ENCODE peak calls at places on chromosomes 13 and 19, in six cellular contexts. Z is astrocyte, J is tibial artery, X is testis, K is body of pancreas, U is PC-3. D is an unnamed sample.

GRCh38 chr19:52297601-52298358 is 811 bp downstream of the ZNF480 start:
- DNase-seq in K (no peak), X (no peak), Z (no peak), U (no peak), J (no peak), D (peak)

GRCh38 chr19:13132471-13133166 is 14.6 kb downstream of the NACC1 start:
- DNase-seq in Z (peak), X (no peak), J (no peak), K (no peak), U (peak), D (no peak)

GRCh38 chr19:5037936-5038335 is 69.0 kb downstream of the KDM4B start:
- DNase-seq in U (no peak), X (no peak), Z (no peak), J (no peak), K (no peak), D (no peak)

GRCh38 chr13:47332149-47332548 is 435.3 kb upstream of the HTR2A start:
- DNase-seq in Z (peak), U (peak), X (no peak), J (no peak), K (no peak), D (no peak)

GRCh38 chr19:13850910-13851753 is 25.8 kb upstream of the NANOS3 start:
- DNase-seq in U (peak), K (peak), X (no peak), J (peak), Z (peak), D (peak)

GRCh38 chr19:11465605-11466004 is 15.2 kb downstream of the ELAVL3 start:
- DNase-seq in J (no peak), Z (no peak), X (no peak), K (no peak), U (no peak), D (no peak)

GRCh38 chr13:110965038-110965754 is 50.3 kb upstream of the ANKRD10 start:
- DNase-seq in X (no peak), U (peak), K (no peak), Z (peak), J (no peak), D (no peak)

GRCh38 chr19:18967358-18968146 is 26.5 kb upstream of the HOMER3 start:
- DNase-seq in X (peak), U (peak), J (peak), Z (peak), K (peak), D (peak)

GRCh38 chr13:32911506-32911905 is 104.7 kb upstream of the KL start:
- DNase-seq in X (peak), U (peak), J (no peak), Z (no peak), K (no peak), D (peak)

GRCh38 chr13:30908416-30908980 is 2.4 kb downstream of the MEDAG start:
- DNase-seq in X (peak), Z (peak), U (no peak), J (peak), K (no peak), D (peak)

GRCh38 chr13:98214707-98215106 is 37.6 kb upstream of the RNF113B start:
- DNase-seq in K (peak), Z (no peak), U (peak), X (no peak), J (no peak), D (no peak)
- H3K27ac ChIP-seq in K (peak), Z (peak), U (peak), X (no peak), J (no peak), D (peak)

DNA sequence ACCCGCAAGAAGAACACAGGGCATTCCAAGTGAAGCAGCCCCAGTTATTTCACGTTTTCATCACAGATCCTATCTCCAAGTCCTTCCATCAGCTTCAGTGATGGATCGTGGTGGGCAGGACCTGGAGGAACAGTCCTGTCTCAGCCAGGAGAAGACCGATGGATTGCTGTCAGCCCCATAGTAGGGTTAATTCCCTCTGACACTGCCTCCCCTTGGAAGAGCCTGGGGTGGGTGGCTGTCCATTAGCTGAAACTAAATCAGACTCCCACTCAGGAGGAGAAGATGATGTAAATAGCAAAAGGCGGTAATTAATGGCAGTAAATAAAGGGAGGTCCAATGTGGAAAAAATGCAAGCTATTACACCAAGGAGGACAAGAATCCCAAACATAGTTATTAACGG is 131.0 kb downstream of the TNFRSF19 start:
- DNase-seq in X (no peak), U (no peak), K (no peak), J (no peak), Z (no peak), D (no peak)
- H3K27ac ChIP-seq in X (peak), U (no peak), K (no peak), J (no peak), Z (peak), D (no peak)

GRCh38 chr13:108947551-108948030 is 318.2 kb downstream of the MYO16 start:
- DNase-seq in U (no peak), X (peak), Z (peak), K (peak), J (peak), D (no peak)
- H3K27ac ChIP-seq in U (no peak), X (peak), Z (no peak), K (no peak), J (no peak), D (no peak)

DNA sequence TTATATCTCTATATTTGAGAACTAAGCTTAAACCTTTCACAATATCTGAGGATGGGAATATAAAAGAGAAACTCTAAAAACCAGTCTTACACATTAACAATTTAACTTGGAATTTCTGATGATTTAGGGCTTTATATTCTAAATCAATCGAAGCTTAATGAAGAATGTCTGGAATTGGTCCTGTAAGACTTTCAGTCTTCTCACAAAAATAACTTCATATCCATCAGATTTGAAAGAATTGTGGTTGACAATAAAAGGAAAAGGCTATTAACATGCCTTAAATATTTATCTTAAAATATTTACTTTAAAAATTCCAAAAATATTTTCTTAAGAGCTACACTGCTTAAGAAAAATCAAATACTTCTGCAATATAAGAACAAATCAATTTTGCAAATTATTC is 27.3 kb downstream of the MYCBP2 start:
- DNase-seq in K (no peak), J (no peak), Z (no peak), X (no peak), U (no peak), D (no peak)
- H3K27ac ChIP-seq in K (no peak), J (no peak), Z (no peak), X (peak), U (no peak), D (no peak)

DNA sequence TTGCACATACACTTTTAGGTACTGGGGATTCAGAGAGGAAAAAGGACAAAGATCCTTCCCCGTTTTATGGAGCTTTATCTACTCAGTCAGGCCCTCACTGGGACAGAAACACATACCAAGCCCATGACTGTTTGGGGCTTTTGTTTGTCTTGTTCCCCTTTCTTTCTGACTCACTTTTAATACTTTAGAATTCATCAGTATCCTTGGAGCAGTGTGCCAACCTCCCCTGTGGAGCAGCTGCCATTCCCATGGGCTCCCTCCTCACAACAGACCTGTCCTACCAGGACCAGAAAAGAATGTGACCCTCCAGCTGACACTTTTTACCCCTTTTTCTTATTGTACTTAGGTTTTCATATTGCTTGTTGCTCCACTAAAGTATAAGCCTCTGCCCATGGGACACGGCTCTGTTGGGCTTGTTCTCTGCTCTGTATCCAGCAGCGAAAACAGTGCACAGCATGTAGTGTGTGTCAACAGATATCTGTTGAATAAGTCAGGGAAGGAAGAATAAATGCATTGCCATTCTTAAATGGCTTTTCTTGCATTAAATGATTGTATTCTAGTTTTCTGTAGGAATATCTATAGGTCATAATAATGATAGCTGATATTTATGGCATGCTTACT is 431.1 kb downstream of the EFNB2 start:
- DNase-seq in J (no peak), K (no peak), U (peak), X (no peak), Z (peak), D (no peak)
- H3K27ac ChIP-seq in J (no peak), K (no peak), U (peak), X (no peak), Z (peak), D (no peak)

DNA sequence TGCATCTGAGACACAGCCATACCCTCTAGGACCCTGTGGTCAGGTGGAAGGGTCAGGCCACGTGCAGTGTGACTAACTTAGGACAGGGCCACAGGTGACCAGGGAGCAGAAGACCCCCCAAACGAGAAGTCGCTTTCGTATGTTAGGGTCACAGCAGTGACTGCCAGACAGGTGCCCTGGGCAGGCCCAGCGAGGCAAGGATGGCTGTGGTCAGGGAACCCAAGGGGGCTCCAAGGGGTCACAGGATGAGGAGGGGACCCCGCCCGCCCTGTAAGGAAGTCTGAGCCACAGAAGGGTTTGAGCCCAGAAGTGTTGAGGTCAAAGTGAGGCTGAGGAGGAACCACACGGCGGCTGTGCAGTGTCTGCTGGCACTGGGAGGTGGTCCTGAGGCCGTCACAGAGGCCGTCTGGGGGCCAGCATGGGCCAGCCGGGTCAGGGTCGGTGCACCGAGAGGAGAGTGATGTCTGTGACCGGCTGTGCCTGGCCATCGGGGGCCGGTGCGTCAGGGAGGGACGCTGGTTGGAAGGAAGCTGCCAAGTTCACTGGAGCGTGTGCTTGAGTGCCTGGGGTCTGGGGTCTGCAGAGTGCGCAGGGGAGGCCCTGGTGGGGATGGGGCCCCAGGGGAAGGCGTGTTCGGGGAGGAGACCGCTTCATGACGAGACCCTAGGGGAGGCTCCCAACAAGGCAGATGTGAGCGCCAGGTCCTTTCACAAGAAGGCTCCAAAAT is 24.8 kb upstream of the TMEM255B start:
- DNase-seq in U (no peak), Z (no peak), J (no peak), K (peak), X (no peak), D (no peak)
- H3K27ac ChIP-seq in U (no peak), Z (no peak), J (no peak), K (no peak), X (no peak), D (no peak)

DNA sequence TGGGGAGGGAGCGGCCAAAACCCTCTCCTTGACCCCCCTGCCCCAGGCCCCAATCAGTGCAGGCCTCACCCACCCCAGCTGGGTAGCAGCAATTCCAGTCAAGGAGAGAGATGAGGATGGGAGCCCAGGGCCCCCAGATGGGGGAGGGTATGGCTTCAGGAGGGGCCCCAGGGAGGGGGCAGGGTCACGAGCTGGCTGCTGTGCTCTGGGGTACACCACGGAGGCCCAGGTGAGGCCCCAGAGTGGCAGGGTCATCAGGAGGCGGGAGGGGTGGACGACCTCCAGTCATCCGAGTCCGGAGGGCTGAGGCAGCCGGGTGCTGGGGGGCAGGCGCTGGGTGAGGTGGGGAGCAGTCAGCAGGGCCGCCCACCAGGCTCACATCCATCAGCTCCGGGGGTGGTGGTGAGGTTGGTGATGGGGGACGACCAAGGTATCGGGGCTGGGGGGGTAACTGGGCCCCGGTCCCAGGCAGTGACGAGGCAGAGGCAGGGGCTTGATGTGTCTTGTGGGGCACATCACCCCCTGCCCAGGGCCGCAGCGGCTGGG is 8.4 kb downstream of the DYRK1B start:
- DNase-seq in Z (no peak), K (no peak), J (no peak), U (no peak), X (no peak), D (no peak)
- H3K27ac ChIP-seq in Z (no peak), K (no peak), J (no peak), U (no peak), X (no peak), D (no peak)

GRCh38 chr13:73158851-73159250 is 100.0 kb downstream of the KLF5 start:
- DNase-seq in K (no peak), Z (peak), J (no peak), U (peak), X (no peak), D (no peak)
- H3K27ac ChIP-seq in K (no peak), Z (peak), J (no peak), U (no peak), X (no peak), D (no peak)

GRCh38 chr13:45705936-45706335 is 3.8 kb downstream of the CBY2 start:
- DNase-seq in J (no peak), Z (no peak), X (no peak), U (no peak), K (no peak), D (no peak)

GRCh38 chr13:45707701-45708100 is 5.6 kb downstream of the CBY2 start:
- DNase-seq in Z (no peak), X (no peak), U (no peak), K (no peak), J (no peak), D (no peak)

GRCh38 chr13:45704211-45704739 is 2.2 kb downstream of the CBY2 start:
- DNase-seq in J (no peak), Z (no peak), U (no peak), X (no peak), K (no peak), D (no peak)

GRCh38 chr13:45702869-45703391 is 810 bp downstream of the CBY2 start:
- DNase-seq in X (no peak), J (no peak), U (no peak), Z (no peak), K (no peak), D (no peak)

DNA sequence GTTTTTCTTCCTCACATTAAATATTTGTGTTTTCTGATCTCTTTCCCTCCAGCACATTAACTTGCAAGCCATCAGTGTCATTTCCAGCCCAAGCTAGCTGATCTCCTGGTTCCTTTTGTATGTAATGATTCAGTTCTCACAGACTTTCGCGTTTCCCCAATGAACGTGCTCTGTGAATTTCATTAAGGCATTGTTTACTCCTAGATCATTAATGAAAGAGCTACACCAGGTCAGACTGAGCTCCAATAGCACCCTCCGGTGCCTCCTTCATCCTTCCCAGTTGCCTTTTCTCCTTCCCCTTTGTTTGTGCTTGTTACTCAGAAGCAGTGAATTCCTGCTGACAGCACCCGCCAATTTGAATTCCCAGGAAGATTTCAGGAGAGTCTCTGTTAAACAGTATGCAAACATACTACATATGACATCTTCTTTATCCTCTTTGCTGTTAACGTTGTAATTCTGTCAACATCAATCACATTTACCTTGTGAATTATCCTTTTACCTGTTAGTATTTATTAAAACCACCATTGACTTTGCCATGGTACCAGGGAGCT is 3.1 kb downstream of the CBY2 start:
- DNase-seq in K (no peak), J (no peak), Z (no peak), X (no peak), U (no peak), D (no peak)
- H3K27ac ChIP-seq in K (no peak), J (no peak), Z (no peak), X (no peak), U (no peak), D (no peak)

D was measured in adrenal gland.